ENCODE peak calls at places on chromosomes 2 and 18, in four cellular contexts. One of them, this sample, is unnamed.

GRCh38 chr18:35252466-35252865 is 11.6 kb downstream of the ZNF397 start:
- DNase-seq in choroid plexus epithelial cell: no peak
- DNase-seq in Panc1: no peak
- DNase-seq in mammary epithelial cell: no peak
- DNase-seq in this sample: no peak

GRCh38 chr2:141992695-141993094 is 138.1 kb downstream of the LRP1B start:
- DNase-seq in choroid plexus epithelial cell: no peak
- DNase-seq in Panc1: no peak
- DNase-seq in mammary epithelial cell: no peak
- DNase-seq in this sample: no peak

GRCh38 chr2:164913640-164914346 is 41.5 kb downstream of the SLC38A11 start:
- DNase-seq in choroid plexus epithelial cell: peak; percentile 70
- DNase-seq in Panc1: no peak
- DNase-seq in mammary epithelial cell: peak; percentile 65
- DNase-seq in this sample: no peak

GRCh38 chr2:42653908-42654445 is 85.5 kb downstream of the MTA3 start:
- DNase-seq in choroid plexus epithelial cell: no peak
- DNase-seq in Panc1: no peak
- DNase-seq in mammary epithelial cell: no peak
- DNase-seq in this sample: no peak

GRCh38 chr2:226423498-226423960 is 376.1 kb downstream of the IRS1 start:
- DNase-seq in choroid plexus epithelial cell: peak; percentile 60
- DNase-seq in Panc1: no peak
- DNase-seq in mammary epithelial cell: peak; percentile 82
- DNase-seq in this sample: no peak

GRCh38 chr2:133641942-133642341 is 73.7 kb upstream of the NCKAP5 start:
- DNase-seq in choroid plexus epithelial cell: no peak
- DNase-seq in Panc1: no peak
- DNase-seq in mammary epithelial cell: no peak
- DNase-seq in this sample: no peak

GRCh38 chr2:11873766-11874165 is 127.3 kb downstream of the LPIN1 start:
- DNase-seq in choroid plexus epithelial cell: peak; percentile 59
- DNase-seq in Panc1: no peak
- DNase-seq in mammary epithelial cell: no peak
- DNase-seq in this sample: no peak

GRCh38 chr2:111148925-111149324 is 28.2 kb downstream of the BCL2L11 start:
- DNase-seq in choroid plexus epithelial cell: peak; percentile 20
- DNase-seq in Panc1: no peak
- DNase-seq in mammary epithelial cell: no peak
- DNase-seq in this sample: no peak

GRCh38 chr2:108918941-108919341 is 70.1 kb downstream of the EDAR start:
- DNase-seq in choroid plexus epithelial cell: no peak
- DNase-seq in Panc1: no peak
- DNase-seq in mammary epithelial cell: no peak
- DNase-seq in this sample: no peak

GRCh38 chr2:56267412-56267788 is 83.6 kb downstream of the CCDC85A start:
- DNase-seq in choroid plexus epithelial cell: no peak
- DNase-seq in Panc1: no peak
- DNase-seq in mammary epithelial cell: no peak
- DNase-seq in this sample: no peak

GRCh38 chr18:59325965-59326364 is 7.5 kb upstream of the CPLX4 start:
- DNase-seq in choroid plexus epithelial cell: no peak
- DNase-seq in Panc1: no peak
- DNase-seq in mammary epithelial cell: no peak
- DNase-seq in this sample: no peak

GRCh38 chr2:54067851-54068375 is 47.5 kb upstream of the ACYP2 start:
- DNase-seq in choroid plexus epithelial cell: no peak
- DNase-seq in Panc1: no peak
- DNase-seq in mammary epithelial cell: no peak
- DNase-seq in this sample: no peak

GRCh38 chr18:6624271-6624670 is 105.2 kb upstream of the ARHGAP28 start:
- DNase-seq in choroid plexus epithelial cell: peak; percentile 84
- DNase-seq in Panc1: no peak
- DNase-seq in mammary epithelial cell: peak; percentile 53
- DNase-seq in this sample: no peak

GRCh38 chr2:153416071-153416470 is 62.5 kb downstream of the RPRM start:
- DNase-seq in choroid plexus epithelial cell: no peak
- DNase-seq in Panc1: no peak
- DNase-seq in mammary epithelial cell: peak; percentile 79
- DNase-seq in this sample: no peak

GRCh38 chr2:59874971-59875755 is 678.3 kb downstream of the BCL11A start:
- DNase-seq in choroid plexus epithelial cell: no peak
- DNase-seq in Panc1: no peak
- DNase-seq in mammary epithelial cell: no peak
- DNase-seq in this sample: no peak

GRCh38 chr2:174340400-174341300 is 5.9 kb downstream of the SP9 start:
- DNase-seq in choroid plexus epithelial cell: no peak
- DNase-seq in Panc1: no peak
- DNase-seq in mammary epithelial cell: no peak
- DNase-seq in this sample: peak; percentile 51

GRCh38 chr2:159454185-159454584 is 162.2 kb downstream of the BAZ2B start:
- DNase-seq in choroid plexus epithelial cell: peak; percentile 37
- DNase-seq in Panc1: peak; percentile 30
- DNase-seq in mammary epithelial cell: peak; percentile 84
- DNase-seq in this sample: no peak

GRCh38 chr18:77197073-77197472 is 52.6 kb upstream of the GALR1 start:
- DNase-seq in choroid plexus epithelial cell: no peak
- DNase-seq in Panc1: no peak
- DNase-seq in mammary epithelial cell: no peak
- DNase-seq in this sample: no peak

GRCh38 chr2:143926731-143927130 is 593.2 kb downstream of the ZEB2 start:
- DNase-seq in choroid plexus epithelial cell: no peak
- DNase-seq in Panc1: no peak
- DNase-seq in mammary epithelial cell: no peak
- DNase-seq in this sample: no peak

GRCh38 chr18:9779630-9780029 is 71.5 kb downstream of the RAB31 start:
- DNase-seq in choroid plexus epithelial cell: no peak
- DNase-seq in Panc1: no peak
- DNase-seq in mammary epithelial cell: peak; percentile 60
- DNase-seq in this sample: no peak

GRCh38 chr2:190948671-190949070 is 65.3 kb downstream of the STAT1 start:
- DNase-seq in choroid plexus epithelial cell: peak; percentile 74
- DNase-seq in Panc1: no peak
- DNase-seq in mammary epithelial cell: peak; percentile 80
- DNase-seq in this sample: no peak

GRCh38 chr2:7517122-7517487 is 599.9 kb downstream of the RNF144A start:
- DNase-seq in choroid plexus epithelial cell: no peak
- DNase-seq in Panc1: no peak
- DNase-seq in mammary epithelial cell: no peak
- DNase-seq in this sample: no peak

GRCh38 chr2:10499275-10499907 is 51.3 kb upstream of the ODC1 start:
- DNase-seq in choroid plexus epithelial cell: no peak
- DNase-seq in Panc1: no peak
- DNase-seq in mammary epithelial cell: peak; percentile 39
- DNase-seq in this sample: no peak

GRCh38 chr2:10378189-10378588 is 69.9 kb downstream of the ODC1 start:
- DNase-seq in choroid plexus epithelial cell: no peak
- DNase-seq in Panc1: no peak
- DNase-seq in mammary epithelial cell: no peak
- DNase-seq in this sample: peak; percentile 80

GRCh38 chr2:181566643-181567042 is 90.3 kb downstream of the CERKL start:
- DNase-seq in choroid plexus epithelial cell: no peak
- DNase-seq in Panc1: no peak
- DNase-seq in mammary epithelial cell: no peak
- DNase-seq in this sample: no peak

GRCh38 chr2:96697476-96697875 is 42.4 kb downstream of the LMAN2L start:
- DNase-seq in choroid plexus epithelial cell: no peak
- DNase-seq in Panc1: no peak
- DNase-seq in mammary epithelial cell: peak; percentile 38
- DNase-seq in this sample: no peak

GRCh38 chr18:32909798-32910561 is 137.2 kb upstream of the KLHL14 start:
- DNase-seq in choroid plexus epithelial cell: no peak
- DNase-seq in Panc1: no peak
- DNase-seq in mammary epithelial cell: no peak
- DNase-seq in this sample: no peak

GRCh38 chr2:65554765-65555561 is 122.6 kb upstream of the SPRED2 start:
- DNase-seq in choroid plexus epithelial cell: no peak
- DNase-seq in Panc1: no peak
- DNase-seq in mammary epithelial cell: peak; percentile 40
- DNase-seq in this sample: peak; percentile 38

GRCh38 chr2:230564805-230565779 is 147.6 kb upstream of the CAB39 start:
- DNase-seq in choroid plexus epithelial cell: peak; percentile 68
- DNase-seq in Panc1: no peak
- DNase-seq in mammary epithelial cell: no peak
- DNase-seq in this sample: no peak
- TF ChIP-seq CTCF in choroid plexus epithelial cell: no peak
- TF ChIP-seq CTCF in Panc1: no peak
- TF ChIP-seq CTCF in mammary epithelial cell: no peak
- TF ChIP-seq CTCF in this sample: no peak

GRCh38 chr18:51195086-51195601 is 2.3 kb downstream of the MEX3C start:
- DNase-seq in choroid plexus epithelial cell: peak; percentile 49
- DNase-seq in Panc1: no peak
- DNase-seq in mammary epithelial cell: no peak
- DNase-seq in this sample: no peak

GRCh38 chr18:51196811-51197660 is 445 bp downstream of the MEX3C start:
- DNase-seq in choroid plexus epithelial cell: peak; percentile 64
- DNase-seq in Panc1: no peak
- DNase-seq in mammary epithelial cell: peak; percentile 45
- DNase-seq in this sample: peak; percentile 43

GRCh38 chr18:51196116-51196810 is 1.2 kb downstream of the MEX3C start:
- DNase-seq in choroid plexus epithelial cell: peak; percentile 38
- DNase-seq in Panc1: no peak
- DNase-seq in mammary epithelial cell: no peak
- DNase-seq in this sample: no peak

GRCh38 chr18:51195602-51196115 is 1.8 kb downstream of the MEX3C start:
- DNase-seq in choroid plexus epithelial cell: peak; percentile 61
- DNase-seq in Panc1: no peak
- DNase-seq in mammary epithelial cell: peak; percentile 75
- DNase-seq in this sample: no peak

GRCh38 chr18:51197661-51198424 is at the start of gene MEX3C:
- DNase-seq in choroid plexus epithelial cell: peak; percentile 99
- DNase-seq in Panc1: peak; percentile 92
- DNase-seq in mammary epithelial cell: peak; percentile 99
- DNase-seq in this sample: peak; percentile 95
- TF ChIP-seq CTCF in choroid plexus epithelial cell: peak; percentile 37
- TF ChIP-seq CTCF in Panc1: no peak
- TF ChIP-seq CTCF in mammary epithelial cell: peak; percentile 41
- TF ChIP-seq CTCF in this sample: no peak

GRCh38 chr18:48007955-48008701 is 77.7 kb upstream of the SMAD2 start:
- DNase-seq in choroid plexus epithelial cell: peak; percentile 54
- DNase-seq in Panc1: no peak
- DNase-seq in mammary epithelial cell: peak; percentile 65
- DNase-seq in this sample: peak; percentile 87
- TF ChIP-seq CTCF in choroid plexus epithelial cell: no peak
- TF ChIP-seq CTCF in Panc1: peak; percentile 87
- TF ChIP-seq CTCF in mammary epithelial cell: peak; percentile 52
- TF ChIP-seq CTCF in this sample: peak; percentile 20

GRCh38 chr2:36770542-36771287 is 74.2 kb downstream of the VIT start:
- DNase-seq in choroid plexus epithelial cell: peak; percentile 66
- DNase-seq in Panc1: peak; percentile 27
- DNase-seq in mammary epithelial cell: peak; percentile 47
- DNase-seq in this sample: peak; percentile 68
- TF ChIP-seq CTCF in choroid plexus epithelial cell: peak; percentile 76
- TF ChIP-seq CTCF in Panc1: peak; percentile 91
- TF ChIP-seq CTCF in mammary epithelial cell: peak; percentile 93
- TF ChIP-seq CTCF in this sample: peak; percentile 45